ENCODE peak calls at places on chromosomes 5 and 9, in seven cellular contexts. D, I, T, N, B, J and Y are unnamed samples.

GRCh38 chr5:141488591-141489478 is at the start of gene PCDHGC5:
- DNase-seq in D (peak), I (no peak), T (no peak), N (no peak), B (no peak), J (peak), Y (no peak)

GRCh38 chr9:113963914-113964739 is 88.0 kb downstream of the ZNF618 start:
- DNase-seq in D (no peak), I (no peak), T (no peak), N (no peak), B (no peak), J (no peak), Y (no peak)

GRCh38 chr9:109416135-109416706 is 81.9 kb downstream of the PTPN3 start:
- DNase-seq in D (no peak), I (no peak), T (no peak), N (peak), B (no peak), J (no peak), Y (no peak)

GRCh38 chr5:60540855-60541805 is 158.8 kb downstream of the DEPDC1B start:
- DNase-seq in D (no peak), I (no peak), T (peak), N (peak), B (no peak), J (no peak), Y (no peak)

GRCh38 chr5:39760385-39761198 is 335.8 kb upstream of the DAB2 start:
- DNase-seq in D (no peak), I (peak), T (peak), N (no peak), B (no peak), J (no peak), Y (peak)

GRCh38 chr5:118637947-118638670 is 350.2 kb downstream of the DTWD2 start:
- DNase-seq in D (no peak), I (no peak), T (no peak), N (no peak), B (no peak), J (no peak), Y (no peak)

GRCh38 chr5:107469485-107469884 is 201.3 kb downstream of the EFNA5 start:
- DNase-seq in D (peak), I (peak), T (peak), N (no peak), B (no peak), J (no peak), Y (peak)

GRCh38 chr9:6902423-6902822 is 144.7 kb downstream of the KDM4C start:
- DNase-seq in D (peak), I (no peak), T (no peak), N (no peak), B (no peak), J (peak), Y (no peak)

GRCh38 chr5:5419291-5420210 is 2.9 kb upstream of the ICE1 start:
- DNase-seq in D (peak), I (peak), T (peak), N (no peak), B (no peak), J (peak), Y (peak)